ENCODE peak calls at places on chromosome 16, in eight cellular contexts. H is GM23338, R is cardiac muscle cell, C is GM06990, G is HFFc6, N is body of pancreas, X is psoas muscle, Y is A549. S is an unnamed sample.

GRCh38 chr16:80667258-80667560 is 126.4 kb downstream of the DYNLRB2 start:
- DNase-seq in H (no peak), R (no peak), C (no peak), G (no peak), N (no peak), X (no peak), Y (no peak), S (no peak)

GRCh38 chr16:3283525-3284447 is 495 bp downstream of the ZNF263 start:
- DNase-seq in H (peak; percentile 36), R (no peak), C (peak; percentile 43), G (no peak), N (no peak), X (peak; percentile 37), Y (no peak), S (no peak)

GRCh38 chr16:11020388-11020787 is 76.0 kb downstream of the CLEC16A start:
- DNase-seq in H (no peak), R (no peak), C (no peak), G (no peak), N (no peak), X (no peak), Y (no peak), S (no peak)

GRCh38 chr16:67277294-67277998 is 1.9 kb upstream of the PLEKHG4 start:
- DNase-seq in H (no peak), R (no peak), C (no peak), G (peak; percentile 98), N (peak; percentile 24), X (peak; percentile 76), Y (peak; percentile 80), S (no peak)

GRCh38 chr16:11484691-11485258 is 101.9 kb downstream of the LITAF start:
- DNase-seq in H (no peak), R (no peak), C (no peak), G (peak; percentile 30), N (no peak), X (no peak), Y (no peak), S (no peak)

GRCh38 chr16:57884655-57885133 is 82.4 kb upstream of the KIFC3 start:
- DNase-seq in H (peak; percentile 64), R (no peak), C (no peak), G (no peak), N (no peak), X (no peak), Y (no peak), S (no peak)

GRCh38 chr16:67115649-67116048 is 5.9 kb downstream of the PHAF1 start:
- DNase-seq in H (no peak), R (no peak), C (no peak), G (peak; percentile 95), N (no peak), X (no peak), Y (peak; percentile 68), S (no peak)

GRCh38 chr16:82382521-82382920 is 212.5 kb upstream of the MPHOSPH6 start:
- DNase-seq in H (no peak), R (no peak), C (no peak), G (no peak), N (no peak), X (no peak), Y (no peak), S (no peak)

GRCh38 chr16:17245727-17246576 is 224.8 kb downstream of the XYLT1 start:
- DNase-seq in H (peak; percentile 25), R (no peak), C (no peak), G (no peak), N (no peak), X (no peak), Y (no peak), S (no peak)

GRCh38 chr16:883340-883739 is 82.8 kb upstream of the GNG13 start:
- DNase-seq in H (no peak), R (no peak), C (no peak), G (no peak), N (no peak), X (no peak), Y (no peak), S (no peak)

GRCh38 chr16:2531696-2532493 is 687 bp upstream of the CEMP1 start:
- DNase-seq in H (peak; percentile 99), R (peak; percentile 99), C (peak; percentile 96), G (peak; percentile 97), N (peak; percentile 99), X (peak; percentile 99), Y (peak; percentile 95), S (peak; percentile 99)

GRCh38 chr16:3716831-3717234 is 491 bp downstream of the TRAP1 start:
- DNase-seq in H (peak; percentile 60), R (peak; percentile 40), C (no peak), G (no peak), N (peak; percentile 58), X (no peak), Y (peak; percentile 21), S (no peak)

GRCh38 chr16:20774703-20775362 is 11.0 kb downstream of the ACSM3 start:
- DNase-seq in H (peak; percentile 92), R (peak; percentile 79), C (peak; percentile 36), G (peak; percentile 54), N (peak; percentile 82), X (peak; percentile 23), Y (peak; percentile 64), S (no peak)

GRCh38 chr16:31130899-31131298 is 4.6 kb downstream of the PRSS8 start:
- DNase-seq in H (peak; percentile 74), R (no peak), C (no peak), G (no peak), N (peak; percentile 98), X (no peak), Y (no peak), S (no peak)

GRCh38 chr16:30350134-30350871 is 4.8 kb downstream of the CD2BP2 start:
- DNase-seq in H (no peak), R (no peak), C (peak; percentile 71), G (no peak), N (no peak), X (no peak), Y (no peak), S (no peak)

GRCh38 chr16:67006930-67007658 is 18.7 kb downstream of the CES4A start:
- DNase-seq in H (no peak), R (no peak), C (no peak), G (no peak), N (no peak), X (no peak), Y (no peak), S (no peak)

GRCh38 chr16:1325261-1325660 is 8.2 kb upstream of the BAIAP3 start:
- DNase-seq in H (no peak), R (no peak), C (no peak), G (no peak), N (no peak), X (no peak), Y (no peak), S (no peak)

GRCh38 chr16:868846-869822 is 68.6 kb upstream of the GNG13 start:
- DNase-seq in H (no peak), R (no peak), C (no peak), G (no peak), N (no peak), X (peak; percentile 11), Y (no peak), S (no peak)

GRCh38 chr16:35559911-35560636 is 2100.7 kb downstream of the TP53TG3F start:
- DNase-seq in H (no peak), R (no peak), C (no peak), G (no peak), N (no peak), X (no peak), Y (no peak), S (no peak)
- TF ChIP-seq CTCF in H (no peak), R (no peak), C (no peak), G (no peak), N (no peak), X (no peak), Y (no peak), S (no peak)

DNA sequence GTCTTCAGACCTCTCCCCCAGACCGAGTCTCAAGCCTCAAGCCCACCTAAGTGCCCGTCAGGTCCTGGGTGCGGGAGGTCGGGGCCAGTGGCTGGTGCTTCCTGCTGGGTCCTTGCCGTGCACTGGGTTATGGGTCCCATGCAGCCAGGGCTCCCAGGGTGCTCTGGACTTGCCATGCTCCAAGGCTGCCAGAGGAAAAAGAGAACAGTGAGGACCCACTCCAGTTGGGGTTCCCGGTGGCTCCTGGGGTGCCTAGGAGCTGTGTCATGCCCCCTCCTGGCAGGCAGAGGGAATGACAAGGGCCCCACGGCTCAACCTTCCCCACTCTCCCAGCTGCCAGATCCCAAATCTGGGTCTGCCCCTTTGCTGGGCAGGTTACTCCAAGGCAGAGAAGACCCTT is 3.8 kb downstream of the SNX20 start:
- DNase-seq in H (peak; percentile 44), R (no peak), C (no peak), G (no peak), N (no peak), X (no peak), Y (no peak), S (no peak)
- TF ChIP-seq CTCF in H (peak; percentile 67), R (peak; percentile 37), C (peak; percentile 65), G (peak; percentile 65), N (no peak), X (peak; percentile 12), Y (peak; percentile 10), S (peak; percentile 16)

GRCh38 chr16:65572156-65572555 is 450.3 kb upstream of the CDH11 start:
- DNase-seq in H (no peak), R (no peak), C (no peak), G (peak; percentile 84), N (no peak), X (no peak), Y (no peak), S (no peak)
- TF ChIP-seq CTCF in H (no peak), R (peak; percentile 3), C (no peak), G (peak; percentile 57), N (no peak), X (no peak), Y (no peak), S (no peak)

GRCh38 chr16:88403794-88404581 is 21.2 kb downstream of the ZNF469 start:
- DNase-seq in H (no peak), R (no peak), C (no peak), G (no peak), N (no peak), X (no peak), Y (no peak), S (no peak)
- TF ChIP-seq CTCF in H (peak; percentile 53), R (no peak), C (peak; percentile 12), G (no peak), N (no peak), X (no peak), Y (no peak), S (no peak)

DNA sequence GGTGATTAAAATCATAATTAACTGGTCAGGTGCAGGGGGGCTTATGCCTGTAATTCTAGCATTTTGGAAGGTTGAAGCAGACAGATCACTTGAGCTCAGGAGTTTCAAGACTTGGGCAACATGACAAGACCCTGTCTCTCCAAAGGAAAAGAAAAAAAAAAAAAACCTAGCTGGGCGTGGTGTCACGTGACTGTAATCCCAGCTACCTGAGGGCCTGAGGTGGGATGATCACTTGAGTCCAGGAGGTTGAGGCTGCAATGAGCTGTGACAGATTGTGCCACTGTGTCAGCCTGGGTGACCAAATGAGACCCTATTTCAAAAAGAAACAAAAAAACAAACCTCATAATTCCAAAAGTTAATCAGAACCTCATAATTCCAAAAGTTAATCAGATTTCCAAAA is 505.5 kb downstream of the CDH8 start:
- DNase-seq in H (no peak), R (no peak), C (no peak), G (no peak), N (no peak), X (no peak), Y (no peak), S (no peak)
- TF ChIP-seq CTCF in H (no peak), R (no peak), C (no peak), G (no peak), N (no peak), X (no peak), Y (no peak), S (no peak)

S was measured in osteocyte.